ENCODE peak calls at places on chromosomes 1 and 21, in ten cellular contexts. One of them, this sample, is unnamed.
A peak's percentile ranks its signal among the peaks of the same experiment; 100 is the strongest.

GRCh38 chr21:25370311-25370744 is 237.0 kb downstream of the MRPL39 start:
- DNase-seq in stimulated activated CD4-positive, alpha-beta T cell treated with anti-CD3 and anti-CD28 coated beads, Interleukin-12 subunit alpha, Interleukin-12 subunit beta, amount 100 ng/mL, for 4 hours: no peak
- DNase-seq in EL: peak; percentile 98
- DNase-seq in choroid plexus epithelial cell: peak; percentile 93
- DNase-seq in C1 segment of cervical spinal cord: no peak
- DNase-seq in stimulated activated CD8-positive, alpha-beta memory T cell treated with anti-CD3 and anti-CD28 coated beads, Interleukin-15, amount 100 ng/mL, for 1 hour: no peak
- DNase-seq in neural crest cell: no peak
- DNase-seq in T follicular helper cell: no peak
- DNase-seq in lower leg skin: no peak
- DNase-seq in glutamatergic neuron: no peak
- DNase-seq in this sample: no peak

GRCh38 chr1:51819810-51820209 is 58.7 kb downstream of the NRDC start:
- DNase-seq in stimulated activated CD4-positive, alpha-beta T cell treated with anti-CD3 and anti-CD28 coated beads, Interleukin-12 subunit alpha, Interleukin-12 subunit beta, amount 100 ng/mL, for 4 hours: no peak
- DNase-seq in EL: no peak
- DNase-seq in choroid plexus epithelial cell: peak; percentile 30
- DNase-seq in C1 segment of cervical spinal cord: no peak
- DNase-seq in stimulated activated CD8-positive, alpha-beta memory T cell treated with anti-CD3 and anti-CD28 coated beads, Interleukin-15, amount 100 ng/mL, for 1 hour: no peak
- DNase-seq in neural crest cell: no peak
- DNase-seq in T follicular helper cell: no peak
- DNase-seq in lower leg skin: no peak
- DNase-seq in glutamatergic neuron: no peak
- DNase-seq in this sample: no peak

GRCh38 chr1:203408485-203409229 is 57.7 kb upstream of the FMOD start:
- DNase-seq in stimulated activated CD4-positive, alpha-beta T cell treated with anti-CD3 and anti-CD28 coated beads, Interleukin-12 subunit alpha, Interleukin-12 subunit beta, amount 100 ng/mL, for 4 hours: no peak
- DNase-seq in EL: peak; percentile 78
- DNase-seq in choroid plexus epithelial cell: peak; percentile 36
- DNase-seq in C1 segment of cervical spinal cord: peak; percentile 20
- DNase-seq in stimulated activated CD8-positive, alpha-beta memory T cell treated with anti-CD3 and anti-CD28 coated beads, Interleukin-15, amount 100 ng/mL, for 1 hour: no peak
- DNase-seq in neural crest cell: no peak
- DNase-seq in T follicular helper cell: no peak
- DNase-seq in lower leg skin: peak; percentile 88
- DNase-seq in glutamatergic neuron: no peak
- DNase-seq in this sample: no peak

GRCh38 chr1:116168277-116169032 is 57.3 kb downstream of the MAB21L3 start:
- DNase-seq in stimulated activated CD4-positive, alpha-beta T cell treated with anti-CD3 and anti-CD28 coated beads, Interleukin-12 subunit alpha, Interleukin-12 subunit beta, amount 100 ng/mL, for 4 hours: peak; percentile 86
- DNase-seq in EL: peak; percentile 61
- DNase-seq in choroid plexus epithelial cell: peak; percentile 68
- DNase-seq in C1 segment of cervical spinal cord: peak; percentile 45
- DNase-seq in stimulated activated CD8-positive, alpha-beta memory T cell treated with anti-CD3 and anti-CD28 coated beads, Interleukin-15, amount 100 ng/mL, for 1 hour: peak; percentile 66
- DNase-seq in neural crest cell: peak; percentile 83
- DNase-seq in T follicular helper cell: peak; percentile 76
- DNase-seq in lower leg skin: peak; percentile 75
- DNase-seq in glutamatergic neuron: peak; percentile 93
- DNase-seq in this sample: peak; percentile 93

GRCh38 chr1:175192111-175192629 is 406 bp downstream of the KIAA0040 start:
- DNase-seq in stimulated activated CD4-positive, alpha-beta T cell treated with anti-CD3 and anti-CD28 coated beads, Interleukin-12 subunit alpha, Interleukin-12 subunit beta, amount 100 ng/mL, for 4 hours: peak; percentile 21
- DNase-seq in EL: peak; percentile 15
- DNase-seq in choroid plexus epithelial cell: peak; percentile 11
- DNase-seq in C1 segment of cervical spinal cord: no peak
- DNase-seq in stimulated activated CD8-positive, alpha-beta memory T cell treated with anti-CD3 and anti-CD28 coated beads, Interleukin-15, amount 100 ng/mL, for 1 hour: no peak
- DNase-seq in neural crest cell: no peak
- DNase-seq in T follicular helper cell: peak; percentile 20
- DNase-seq in lower leg skin: peak; percentile 64
- DNase-seq in glutamatergic neuron: no peak
- DNase-seq in this sample: peak; percentile 77

GRCh38 chr1:234960722-234961467 is 167.7 kb downstream of the TOMM20 start:
- DNase-seq in stimulated activated CD4-positive, alpha-beta T cell treated with anti-CD3 and anti-CD28 coated beads, Interleukin-12 subunit alpha, Interleukin-12 subunit beta, amount 100 ng/mL, for 4 hours: no peak
- DNase-seq in EL: no peak
- DNase-seq in choroid plexus epithelial cell: peak; percentile 65
- DNase-seq in C1 segment of cervical spinal cord: no peak
- DNase-seq in stimulated activated CD8-positive, alpha-beta memory T cell treated with anti-CD3 and anti-CD28 coated beads, Interleukin-15, amount 100 ng/mL, for 1 hour: no peak
- DNase-seq in neural crest cell: no peak
- DNase-seq in T follicular helper cell: no peak
- DNase-seq in lower leg skin: no peak
- DNase-seq in glutamatergic neuron: no peak
- DNase-seq in this sample: no peak

GRCh38 chr1:1937549-1938275 is 18.6 kb upstream of the TMEM52 start:
- DNase-seq in stimulated activated CD4-positive, alpha-beta T cell treated with anti-CD3 and anti-CD28 coated beads, Interleukin-12 subunit alpha, Interleukin-12 subunit beta, amount 100 ng/mL, for 4 hours: no peak
- DNase-seq in EL: no peak
- DNase-seq in choroid plexus epithelial cell: no peak
- DNase-seq in C1 segment of cervical spinal cord: no peak
- DNase-seq in stimulated activated CD8-positive, alpha-beta memory T cell treated with anti-CD3 and anti-CD28 coated beads, Interleukin-15, amount 100 ng/mL, for 1 hour: no peak
- DNase-seq in neural crest cell: no peak
- DNase-seq in T follicular helper cell: no peak
- DNase-seq in lower leg skin: no peak
- DNase-seq in glutamatergic neuron: peak; percentile 16
- DNase-seq in this sample: no peak

GRCh38 chr1:42206164-42206563 is 41.6 kb upstream of the GUCA2A start:
- DNase-seq in stimulated activated CD4-positive, alpha-beta T cell treated with anti-CD3 and anti-CD28 coated beads, Interleukin-12 subunit alpha, Interleukin-12 subunit beta, amount 100 ng/mL, for 4 hours: no peak
- DNase-seq in EL: no peak
- DNase-seq in choroid plexus epithelial cell: no peak
- DNase-seq in C1 segment of cervical spinal cord: no peak
- DNase-seq in stimulated activated CD8-positive, alpha-beta memory T cell treated with anti-CD3 and anti-CD28 coated beads, Interleukin-15, amount 100 ng/mL, for 1 hour: no peak
- DNase-seq in neural crest cell: no peak
- DNase-seq in T follicular helper cell: no peak
- DNase-seq in lower leg skin: no peak
- DNase-seq in glutamatergic neuron: no peak
- DNase-seq in this sample: no peak

GRCh38 chr1:45968941-45969666 is 163.3 kb downstream of the PIK3R3 start:
- DNase-seq in stimulated activated CD4-positive, alpha-beta T cell treated with anti-CD3 and anti-CD28 coated beads, Interleukin-12 subunit alpha, Interleukin-12 subunit beta, amount 100 ng/mL, for 4 hours: no peak
- DNase-seq in EL: peak; percentile 7
- DNase-seq in choroid plexus epithelial cell: no peak
- DNase-seq in C1 segment of cervical spinal cord: no peak
- DNase-seq in stimulated activated CD8-positive, alpha-beta memory T cell treated with anti-CD3 and anti-CD28 coated beads, Interleukin-15, amount 100 ng/mL, for 1 hour: no peak
- DNase-seq in neural crest cell: no peak
- DNase-seq in T follicular helper cell: no peak
- DNase-seq in lower leg skin: no peak
- DNase-seq in glutamatergic neuron: no peak
- DNase-seq in this sample: no peak